ENCODE peak calls at places on chromosomes 16 and 17, in five cellular contexts. B is lower leg skin; J is KG1; G is CD4-positive, alpha-beta memory T cell; L is stimulated activated naive CD8-positive, alpha-beta T cell treated with anti-CD3 and anti-CD28 coated beads, Interleukin-15, amount 100 ng/mL, for 72 hours. U is an unnamed sample.

GRCh38 chr16:7835032-7835431 is 502.4 kb downstream of the RBFOX1 start:
- DNase-seq in B (no peak), J (no peak), G (no peak), L (no peak), U (no peak)

GRCh38 chr16:47971225-47971624 is 184.6 kb downstream of the ABCC12 start:
- DNase-seq in B (no peak), J (no peak), G (no peak), L (no peak), U (no peak)

GRCh38 chr17:39754161-39754957 is 16.6 kb downstream of the GRB7 start:
- DNase-seq in B (peak; percentile 98), J (peak; percentile 99), G (peak; percentile 99), L (peak; percentile 99), U (peak; percentile 62)

GRCh38 chr17:57972151-57972550 is 15.9 kb downstream of the VEZF1 start:
- DNase-seq in B (peak; percentile 60), J (no peak), G (no peak), L (no peak), U (no peak)

GRCh38 chr16:10466861-10467260 is 81.0 kb downstream of the ATF7IP2 start:
- DNase-seq in B (no peak), J (no peak), G (no peak), L (no peak), U (no peak)

GRCh38 chr16:21162661-21163151 is 4.2 kb downstream of the LDAF1 start:
- DNase-seq in B (peak; percentile 90), J (no peak), G (no peak), L (no peak), U (peak; percentile 20)

GRCh38 chr16:11262915-11263314 is 6.2 kb downstream of the TNP2 start:
- DNase-seq in B (peak; percentile 74), J (no peak), G (no peak), L (no peak), U (no peak)

GRCh38 chr16:59527206-59527997 is 793.3 kb upstream of the GOT2 start:
- DNase-seq in B (no peak), J (no peak), G (no peak), L (no peak), U (no peak)

GRCh38 chr17:12342609-12343248 is 322.1 kb downstream of the MAP2K4 start:
- DNase-seq in B (no peak), J (no peak), G (no peak), L (no peak), U (no peak)

GRCh38 chr17:76261421-76262215 is 3.5 kb upstream of the UBALD2 start:
- DNase-seq in B (no peak), J (no peak), G (no peak), L (no peak), U (no peak)

GRCh38 chr16:47043200-47043599 is 69.7 kb upstream of the DNAJA2 start:
- DNase-seq in B (no peak), J (no peak), G (no peak), L (no peak), U (peak; percentile 85)

GRCh38 chr16:79329163-79329521 is 271.4 kb downstream of the MAF start:
- DNase-seq in B (no peak), J (no peak), G (no peak), L (no peak), U (no peak)

GRCh38 chr16:1333149-1333812 is at the start of gene BAIAP3:
- DNase-seq in B (no peak), J (no peak), G (peak; percentile 50), L (peak; percentile 53), U (no peak)

GRCh38 chr17:39219647-39220154 is 6.0 kb downstream of the STAC2 start:
- DNase-seq in B (no peak), J (no peak), G (no peak), L (no peak), U (no peak)

GRCh38 chr16:4677390-4677789 is 16.0 kb upstream of the NUDT16L1 start:
- DNase-seq in B (no peak), J (no peak), G (no peak), L (no peak), U (no peak)

GRCh38 chr16:88061346-88062110 is 110.3 kb downstream of the BANP start:
- DNase-seq in B (no peak), J (no peak), G (no peak), L (no peak), U (no peak)

GRCh38 chr16:49489686-49490320 is 116.2 kb downstream of the C16orf78 start:
- DNase-seq in B (peak; percentile 57), J (no peak), G (no peak), L (no peak), U (no peak)

GRCh38 chr16:75494696-75495601 is at the start of gene CHST6:
- DNase-seq in B (no peak), J (no peak), G (peak; percentile 12), L (peak; percentile 17), U (no peak)

GRCh38 chr17:63780507-63780906 is 6.5 kb downstream of the DDX42 start:
- DNase-seq in B (no peak), J (no peak), G (no peak), L (no peak), U (no peak)

GRCh38 chr17:8581002-8581658 is 49.4 kb downstream of the MYH10 start:
- DNase-seq in B (no peak), J (no peak), G (no peak), L (no peak), U (no peak)

GRCh38 chr16:50831751-50832150 is 89.9 kb downstream of the CYLD start:
- DNase-seq in B (peak; percentile 28), J (no peak), G (no peak), L (no peak), U (no peak)

U was measured in DMS 273 treated with DMSO at 0.1 percent for 48 hours.